ENCODE peak calls at places on chromosomes 4 and X, in four cellular contexts. One of them, this sample, is unnamed.

GRCh38 chrX:150715180-150715579 is 22.0 kb downstream of the MTMR1 start:
- DNase-seq in breast epithelium: no peak
- DNase-seq in suprapubic skin: no peak
- DNase-seq in stomach: no peak
- DNase-seq in this sample: no peak

GRCh38 chrX:153524234-153524633 is 6.8 kb downstream of the ATP2B3 start:
- DNase-seq in breast epithelium: no peak
- DNase-seq in suprapubic skin: no peak
- DNase-seq in stomach: no peak
- DNase-seq in this sample: no peak

GRCh38 chr4:85543832-85544231 is 68.9 kb downstream of the ARHGAP24 start:
- DNase-seq in breast epithelium: no peak
- DNase-seq in suprapubic skin: no peak
- DNase-seq in stomach: no peak
- DNase-seq in this sample: no peak

GRCh38 chrX:97310373-97310772 is 426.7 kb downstream of the RPA4 start:
- DNase-seq in breast epithelium: no peak
- DNase-seq in suprapubic skin: no peak
- DNase-seq in stomach: no peak
- DNase-seq in this sample: no peak

GRCh38 chr4:106898621-106899230 is 137.4 kb downstream of the DKK2 start:
- DNase-seq in breast epithelium: no peak
- DNase-seq in suprapubic skin: no peak
- DNase-seq in stomach: no peak
- DNase-seq in this sample: no peak

GRCh38 chrX:41478397-41478911 is 31.3 kb downstream of the NYX start:
- DNase-seq in breast epithelium: no peak
- DNase-seq in suprapubic skin: no peak
- DNase-seq in stomach: no peak
- DNase-seq in this sample: no peak

GRCh38 chr4:130029442-130029841 is 933.5 kb downstream of the C4orf33 start:
- DNase-seq in breast epithelium: no peak
- DNase-seq in suprapubic skin: no peak
- DNase-seq in stomach: no peak
- DNase-seq in this sample: no peak

GRCh38 chr4:108681321-108681809 is 31.0 kb downstream of the OSTC start:
- DNase-seq in breast epithelium: no peak
- DNase-seq in suprapubic skin: no peak
- DNase-seq in stomach: no peak
- DNase-seq in this sample: no peak

GRCh38 chrX:149074429-149074828 is 430.7 kb downstream of the IDS start:
- DNase-seq in breast epithelium: no peak
- DNase-seq in suprapubic skin: no peak
- DNase-seq in stomach: no peak
- DNase-seq in this sample: no peak

GRCh38 chr4:168618577-168619265 is 121.9 kb downstream of the PALLD start:
- DNase-seq in breast epithelium: no peak
- DNase-seq in suprapubic skin: no peak
- DNase-seq in stomach: no peak
- DNase-seq in this sample: no peak

GRCh38 chr4:76658231-76659102 is 223.4 kb downstream of the SHROOM3 start:
- DNase-seq in breast epithelium: no peak
- DNase-seq in suprapubic skin: no peak
- DNase-seq in stomach: no peak
- DNase-seq in this sample: no peak

GRCh38 chr4:3675251-3676115 is 90.7 kb upstream of the ADRA2C start:
- DNase-seq in breast epithelium: no peak
- DNase-seq in suprapubic skin: peak; percentile 49
- DNase-seq in stomach: no peak
- DNase-seq in this sample: peak; percentile 47

GRCh38 chr4:53059253-53059652 is 197.1 kb downstream of the RASL11B start:
- DNase-seq in breast epithelium: no peak
- DNase-seq in suprapubic skin: no peak
- DNase-seq in stomach: no peak
- DNase-seq in this sample: no peak

GRCh38 chr4:153571006-153571545 is 104.9 kb downstream of the TMEM131L start:
- DNase-seq in breast epithelium: no peak
- DNase-seq in suprapubic skin: no peak
- DNase-seq in stomach: no peak
- DNase-seq in this sample: no peak

GRCh38 chr4:125849869-125850268 is 535.1 kb downstream of the FAT4 start:
- DNase-seq in breast epithelium: no peak
- DNase-seq in suprapubic skin: no peak
- DNase-seq in stomach: no peak
- DNase-seq in this sample: no peak

GRCh38 chrX:22795680-22796079 is 204.1 kb upstream of the DDX53 start:
- DNase-seq in breast epithelium: no peak
- DNase-seq in suprapubic skin: no peak
- DNase-seq in stomach: no peak
- DNase-seq in this sample: no peak

GRCh38 chr4:1446502-1447153 is 40.4 kb upstream of the NKX1-1 start:
- DNase-seq in breast epithelium: no peak
- DNase-seq in suprapubic skin: no peak
- DNase-seq in stomach: no peak
- DNase-seq in this sample: no peak

GRCh38 chr4:82293304-82293703 is 80.5 kb downstream of the HNRNPD start:
- DNase-seq in breast epithelium: no peak
- DNase-seq in suprapubic skin: no peak
- DNase-seq in stomach: no peak
- DNase-seq in this sample: no peak

GRCh38 chr4:168621806-168622589 is 125.1 kb downstream of the PALLD start:
- DNase-seq in breast epithelium: no peak
- DNase-seq in suprapubic skin: no peak
- DNase-seq in stomach: no peak
- DNase-seq in this sample: no peak

GRCh38 chrX:123736333-123736921 is 3.6 kb upstream of the THOC2 start:
- DNase-seq in breast epithelium: no peak
- DNase-seq in suprapubic skin: no peak
- DNase-seq in stomach: no peak
- DNase-seq in this sample: no peak

GRCh38 chrX:129115104-129115503 is 408.2 kb downstream of the SMARCA1 start:
- DNase-seq in breast epithelium: no peak
- DNase-seq in suprapubic skin: no peak
- DNase-seq in stomach: no peak
- DNase-seq in this sample: no peak

GRCh38 chr4:109690690-109691410 is 12.4 kb downstream of the CASP6 start:
- DNase-seq in breast epithelium: no peak
- DNase-seq in suprapubic skin: no peak
- DNase-seq in stomach: no peak
- DNase-seq in this sample: no peak

GRCh38 chr4:6200011-6200921 is at the start of gene JAKMIP1:
- DNase-seq in breast epithelium: no peak
- DNase-seq in suprapubic skin: no peak
- DNase-seq in stomach: peak; percentile 87
- DNase-seq in this sample: peak; percentile 89

GRCh38 chrX:3743821-3744439 is 30.5 kb upstream of the PRKX start:
- DNase-seq in breast epithelium: no peak
- DNase-seq in suprapubic skin: no peak
- DNase-seq in stomach: no peak
- DNase-seq in this sample: no peak

GRCh38 chr4:141499454-141499853 is 136.9 kb upstream of the IL15 start:
- DNase-seq in breast epithelium: no peak
- DNase-seq in suprapubic skin: no peak
- DNase-seq in stomach: no peak
- DNase-seq in this sample: no peak

GRCh38 chr4:180960758-180961401 is 1282.3 kb upstream of the TENM3 start:
- DNase-seq in breast epithelium: no peak
- DNase-seq in suprapubic skin: no peak
- DNase-seq in stomach: no peak
- DNase-seq in this sample: no peak

GRCh38 chr4:106315476-106315967 is 487 bp downstream of the TBCK start:
- DNase-seq in breast epithelium: no peak
- DNase-seq in suprapubic skin: peak; percentile 59
- DNase-seq in stomach: no peak
- DNase-seq in this sample: no peak

GRCh38 chr4:118005883-118006282 is 28.4 kb upstream of the NDST3 start:
- DNase-seq in breast epithelium: no peak
- DNase-seq in suprapubic skin: no peak
- DNase-seq in stomach: no peak
- DNase-seq in this sample: no peak

GRCh38 chr4:48109413-48110263 is 24.4 kb downstream of the TXK start:
- DNase-seq in breast epithelium: no peak
- DNase-seq in suprapubic skin: no peak
- DNase-seq in stomach: no peak
- DNase-seq in this sample: no peak

GRCh38 chr4:29052266-29052665 is 1667.9 kb upstream of the PCDH7 start:
- DNase-seq in breast epithelium: no peak
- DNase-seq in suprapubic skin: no peak
- DNase-seq in stomach: no peak
- DNase-seq in this sample: no peak

DNA sequence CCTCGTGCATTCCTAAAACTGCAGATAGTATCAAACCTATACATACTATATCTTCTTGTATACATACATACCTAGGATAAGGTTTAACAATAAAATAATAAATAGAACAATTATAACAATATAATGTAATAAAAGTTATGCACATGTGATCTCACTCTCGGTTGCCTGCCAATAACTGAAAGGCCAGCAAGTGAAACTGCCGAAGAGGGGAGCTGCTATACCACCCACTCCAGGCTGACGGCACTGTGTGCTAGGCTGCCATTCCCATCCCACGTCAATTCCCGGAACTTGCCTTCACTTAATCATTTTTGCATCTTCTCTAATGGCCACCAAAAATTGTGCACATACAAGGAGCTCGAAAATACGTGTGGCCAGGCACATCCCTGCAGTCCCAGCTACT is 451.1 kb upstream of the FAT1 start:
- DNase-seq in breast epithelium: no peak
- DNase-seq in suprapubic skin: no peak
- DNase-seq in stomach: no peak
- DNase-seq in this sample: no peak
- TF ChIP-seq POLR2A in breast epithelium: no peak
- TF ChIP-seq POLR2A in suprapubic skin: no peak
- TF ChIP-seq POLR2A in stomach: no peak
- TF ChIP-seq POLR2A in this sample: no peak

GRCh38 chr4:139176299-139177048 is 544 bp downstream of the ELF2 start:
- DNase-seq in breast epithelium: peak; percentile 79
- DNase-seq in suprapubic skin: peak; percentile 93
- DNase-seq in stomach: peak; percentile 91
- DNase-seq in this sample: peak; percentile 95
- TF ChIP-seq POLR2AphosphoS5 in breast epithelium: peak; percentile 69
- TF ChIP-seq POLR2AphosphoS5 in suprapubic skin: peak; percentile 13
- TF ChIP-seq POLR2AphosphoS5 in stomach: peak; percentile 66
- TF ChIP-seq POLR2AphosphoS5 in this sample: peak; percentile 86

GRCh38 chrX:134886201-134886600 is 104.6 kb upstream of the SMIM10 start:
- DNase-seq in breast epithelium: no peak
- DNase-seq in suprapubic skin: no peak
- DNase-seq in stomach: no peak
- DNase-seq in this sample: no peak
- H3K27ac ChIP-seq in breast epithelium: no peak overlapping the region
- H3K27ac ChIP-seq in suprapubic skin: no peak overlapping the region
- H3K27ac ChIP-seq in stomach: no peak overlapping the region
- H3K27ac ChIP-seq in this sample: no peak overlapping the region

DNA sequence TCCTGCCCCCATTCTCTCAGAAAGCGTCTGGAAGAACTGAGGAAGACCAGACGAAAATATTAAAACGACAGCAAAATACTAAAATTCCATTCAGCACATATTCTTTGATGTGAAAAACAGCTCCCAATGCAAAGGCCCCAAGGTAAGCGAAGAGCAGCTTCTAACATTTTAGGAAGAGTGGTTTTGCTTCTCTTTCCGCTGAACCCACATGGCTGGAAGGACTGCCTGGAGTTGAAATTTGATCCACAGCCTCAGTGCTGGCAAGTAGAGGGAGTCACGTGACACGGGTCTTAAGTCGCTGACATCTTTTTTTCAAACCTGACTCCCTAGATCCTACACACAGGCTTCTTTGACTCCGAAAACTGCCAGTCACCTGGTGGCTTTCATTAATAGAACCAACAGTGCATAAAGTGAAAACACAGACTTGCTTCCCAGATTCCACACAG is at the start of gene FAM13A:
- DNase-seq in breast epithelium: peak; percentile 74
- DNase-seq in suprapubic skin: peak; percentile 87
- DNase-seq in stomach: peak; percentile 85
- DNase-seq in this sample: no peak
- TF ChIP-seq POLR2A in breast epithelium: no peak
- TF ChIP-seq POLR2A in suprapubic skin: no peak
- TF ChIP-seq POLR2A in stomach: no peak
- TF ChIP-seq POLR2A in this sample: no peak